ENCODE peak calls at places on chromosomes 3 and 15, in eight cellular contexts. One of them, this sample, is unnamed.

GRCh38 chr15:62771234-62771633 is 271.3 kb upstream of the TPM1 start:
- DNase-seq in AG04450: no peak
- DNase-seq in PC-3: no peak
- DNase-seq in CD8-positive, alpha-beta T cell: no peak
- DNase-seq in astrocyte of the cerebellum: no peak
- DNase-seq in endodermal cell: no peak
- DNase-seq in stomach: no peak
- DNase-seq in SK-N-MC: no peak
- DNase-seq in this sample: no peak

GRCh38 chr3:128297401-128298138 is 144.3 kb downstream of the EEFSEC start:
- DNase-seq in AG04450: no peak
- DNase-seq in PC-3: peak
- DNase-seq in CD8-positive, alpha-beta T cell: no peak
- DNase-seq in astrocyte of the cerebellum: no peak
- DNase-seq in endodermal cell: peak
- DNase-seq in stomach: peak
- DNase-seq in SK-N-MC: peak
- DNase-seq in this sample: peak

GRCh38 chr15:84643838-84644237 is 10.2 kb downstream of the WDR73 start:
- DNase-seq in AG04450: no peak
- DNase-seq in PC-3: no peak
- DNase-seq in CD8-positive, alpha-beta T cell: no peak
- DNase-seq in astrocyte of the cerebellum: no peak
- DNase-seq in endodermal cell: no peak
- DNase-seq in stomach: no peak
- DNase-seq in SK-N-MC: no peak
- DNase-seq in this sample: no peak

GRCh38 chr3:48716508-48716981 is 476 bp downstream of the IP6K2 start:
- DNase-seq in AG04450: no peak
- DNase-seq in PC-3: no peak
- DNase-seq in CD8-positive, alpha-beta T cell: peak
- DNase-seq in astrocyte of the cerebellum: no peak
- DNase-seq in endodermal cell: peak
- DNase-seq in stomach: no peak
- DNase-seq in SK-N-MC: no peak
- DNase-seq in this sample: no peak

GRCh38 chr3:135047061-135047460 is 252.0 kb downstream of the EPHB1 start:
- DNase-seq in AG04450: no peak
- DNase-seq in PC-3: no peak
- DNase-seq in CD8-positive, alpha-beta T cell: no peak
- DNase-seq in astrocyte of the cerebellum: no peak
- DNase-seq in endodermal cell: peak
- DNase-seq in stomach: no peak
- DNase-seq in SK-N-MC: no peak
- DNase-seq in this sample: no peak

GRCh38 chr15:86879250-86880229 is 799.9 kb downstream of the AGBL1 start:
- DNase-seq in AG04450: no peak
- DNase-seq in PC-3: peak
- DNase-seq in CD8-positive, alpha-beta T cell: no peak
- DNase-seq in astrocyte of the cerebellum: no peak
- DNase-seq in endodermal cell: no peak
- DNase-seq in stomach: no peak
- DNase-seq in SK-N-MC: no peak
- DNase-seq in this sample: no peak

GRCh38 chr3:134355416-134355815 is 18.8 kb downstream of the AMOTL2 start:
- DNase-seq in AG04450: no peak
- DNase-seq in PC-3: no peak
- DNase-seq in CD8-positive, alpha-beta T cell: no peak
- DNase-seq in astrocyte of the cerebellum: no peak
- DNase-seq in endodermal cell: peak
- DNase-seq in stomach: no peak
- DNase-seq in SK-N-MC: no peak
- DNase-seq in this sample: no peak

GRCh38 chr3:78988324-78988723 is 779.5 kb downstream of the ROBO1 start:
- DNase-seq in AG04450: no peak
- DNase-seq in PC-3: peak
- DNase-seq in CD8-positive, alpha-beta T cell: no peak
- DNase-seq in astrocyte of the cerebellum: no peak
- DNase-seq in endodermal cell: no peak
- DNase-seq in stomach: no peak
- DNase-seq in SK-N-MC: no peak
- DNase-seq in this sample: peak

GRCh38 chr3:38649500-38650247 is at the start of gene SCN5A:
- DNase-seq in AG04450: no peak
- DNase-seq in PC-3: peak
- DNase-seq in CD8-positive, alpha-beta T cell: peak
- DNase-seq in astrocyte of the cerebellum: no peak
- DNase-seq in endodermal cell: peak
- DNase-seq in stomach: peak
- DNase-seq in SK-N-MC: no peak
- DNase-seq in this sample: peak

GRCh38 chr3:126476166-126476975 is 680 bp upstream of the ZXDC start:
- DNase-seq in AG04450: no peak
- DNase-seq in PC-3: peak
- DNase-seq in CD8-positive, alpha-beta T cell: no peak
- DNase-seq in astrocyte of the cerebellum: no peak
- DNase-seq in endodermal cell: no peak
- DNase-seq in stomach: peak
- DNase-seq in SK-N-MC: no peak
- DNase-seq in this sample: peak
- H3K4me3 ChIP-seq in AG04450: peak
- H3K4me3 ChIP-seq in PC-3: peak
- H3K4me3 ChIP-seq in CD8-positive, alpha-beta T cell: peak
- H3K4me3 ChIP-seq in astrocyte of the cerebellum: peak
- H3K4me3 ChIP-seq in endodermal cell: peak
- H3K4me3 ChIP-seq in stomach: peak
- H3K4me3 ChIP-seq in SK-N-MC: peak
- H3K4me3 ChIP-seq in this sample: peak

DNA sequence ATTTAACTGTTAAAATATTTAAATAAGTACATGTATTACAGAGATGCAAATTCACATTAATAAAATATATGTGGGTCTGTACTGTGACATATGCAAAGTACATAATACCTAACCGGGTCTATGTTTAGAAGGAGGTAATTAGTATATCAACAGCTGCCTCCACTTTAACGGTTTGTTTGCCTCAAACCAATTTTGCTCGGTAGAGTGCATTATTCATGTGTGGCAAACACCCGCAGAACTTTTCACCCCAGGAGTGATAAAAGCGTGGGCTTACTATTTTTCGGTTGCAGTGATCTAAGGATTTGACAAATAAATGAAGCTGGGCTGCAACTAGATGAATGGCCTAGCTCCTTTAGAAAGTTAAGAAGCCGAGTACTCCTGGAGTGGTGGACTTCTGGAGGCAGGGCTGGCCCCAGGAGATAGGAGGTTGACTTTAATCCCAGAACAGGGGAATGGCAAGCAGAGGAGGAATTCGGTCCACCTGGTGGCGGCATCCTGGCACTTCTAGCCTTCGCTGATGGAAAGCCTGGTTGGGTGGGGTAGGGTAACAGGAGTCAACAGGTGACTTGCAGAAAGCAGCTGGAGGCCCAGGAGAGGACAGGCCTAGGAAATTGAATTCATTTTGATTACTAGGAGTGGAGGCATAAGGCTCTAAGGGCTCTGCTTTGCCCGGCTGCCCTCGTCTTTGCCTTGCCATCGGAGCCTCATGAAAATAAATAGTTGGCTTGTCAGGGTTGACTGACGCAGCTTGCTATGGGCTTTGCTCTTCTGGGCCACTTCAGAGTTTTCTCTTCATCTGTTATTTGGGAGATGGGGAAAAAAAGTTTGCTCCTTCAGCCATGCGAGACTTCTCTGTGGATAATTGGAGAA is 2.4 kb downstream of the SLCO3A1 start:
- DNase-seq in AG04450: no peak
- DNase-seq in PC-3: peak
- DNase-seq in CD8-positive, alpha-beta T cell: no peak
- DNase-seq in astrocyte of the cerebellum: no peak
- DNase-seq in endodermal cell: peak
- DNase-seq in stomach: peak
- DNase-seq in SK-N-MC: no peak
- DNase-seq in this sample: peak
- H3K4me3 ChIP-seq in AG04450: no peak
- H3K4me3 ChIP-seq in PC-3: no peak
- H3K4me3 ChIP-seq in CD8-positive, alpha-beta T cell: no peak
- H3K4me3 ChIP-seq in astrocyte of the cerebellum: no peak
- H3K4me3 ChIP-seq in endodermal cell: no peak
- H3K4me3 ChIP-seq in stomach: peak
- H3K4me3 ChIP-seq in SK-N-MC: peak
- H3K4me3 ChIP-seq in this sample: no peak

GRCh38 chr15:81133782-81134461 is at the start of gene CFAP161:
- DNase-seq in AG04450: peak
- DNase-seq in PC-3: no peak
- DNase-seq in CD8-positive, alpha-beta T cell: peak
- DNase-seq in astrocyte of the cerebellum: peak
- DNase-seq in endodermal cell: peak
- DNase-seq in stomach: peak
- DNase-seq in SK-N-MC: no peak
- DNase-seq in this sample: peak
- H3K4me3 ChIP-seq in AG04450: peak
- H3K4me3 ChIP-seq in PC-3: no peak
- H3K4me3 ChIP-seq in CD8-positive, alpha-beta T cell: peak
- H3K4me3 ChIP-seq in astrocyte of the cerebellum: peak
- H3K4me3 ChIP-seq in endodermal cell: peak
- H3K4me3 ChIP-seq in stomach: peak
- H3K4me3 ChIP-seq in SK-N-MC: no peak
- H3K4me3 ChIP-seq in this sample: peak

DNA sequence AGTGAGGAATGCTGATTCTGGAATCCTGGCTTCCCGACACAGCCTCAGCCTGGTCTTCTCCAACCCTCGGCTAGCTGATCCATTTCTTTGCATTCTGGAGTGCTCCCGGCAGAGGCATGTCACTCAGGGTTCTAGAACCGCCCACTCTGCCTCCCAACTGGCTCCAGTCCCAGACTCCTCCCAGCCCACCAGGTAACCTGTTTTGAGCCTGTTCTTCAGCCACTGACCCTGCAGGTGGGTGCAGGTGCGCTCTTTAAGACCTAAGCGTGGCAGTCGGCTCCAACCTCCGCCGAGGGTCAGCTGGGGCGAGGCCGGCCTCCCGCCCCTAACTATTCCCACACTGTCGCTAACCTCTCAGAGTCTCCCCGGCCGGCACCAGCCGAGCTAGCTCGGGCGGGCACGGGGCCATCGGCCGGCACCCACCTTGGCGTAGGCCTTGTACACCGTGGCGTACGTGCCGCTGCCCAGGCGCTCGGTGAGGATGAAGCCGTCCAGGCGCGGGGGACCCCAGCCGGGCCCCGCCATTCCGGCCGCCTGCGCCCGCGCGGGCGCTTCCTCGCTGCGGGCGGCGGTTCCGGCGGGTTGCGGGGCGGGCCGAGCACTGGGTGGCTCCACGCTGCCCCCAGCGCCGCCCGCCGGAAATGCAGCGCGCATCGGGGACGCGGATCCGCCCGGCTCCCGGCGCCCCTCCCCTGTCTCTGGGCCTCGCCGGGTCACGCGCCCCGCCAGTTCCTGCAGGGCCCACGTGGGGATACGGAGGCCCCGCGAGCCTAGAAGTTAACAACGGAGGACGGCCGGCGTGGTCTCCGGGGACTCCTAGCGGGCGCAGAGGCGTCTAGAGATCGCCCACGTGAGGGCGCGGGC is at the start of gene ULK3:
- DNase-seq in AG04450: peak
- DNase-seq in PC-3: peak
- DNase-seq in CD8-positive, alpha-beta T cell: peak
- DNase-seq in astrocyte of the cerebellum: peak
- DNase-seq in endodermal cell: peak
- DNase-seq in stomach: peak
- DNase-seq in SK-N-MC: no peak
- DNase-seq in this sample: peak
- H3K4me3 ChIP-seq in AG04450: peak
- H3K4me3 ChIP-seq in PC-3: peak
- H3K4me3 ChIP-seq in CD8-positive, alpha-beta T cell: peak
- H3K4me3 ChIP-seq in astrocyte of the cerebellum: peak
- H3K4me3 ChIP-seq in endodermal cell: peak
- H3K4me3 ChIP-seq in stomach: peak
- H3K4me3 ChIP-seq in SK-N-MC: peak
- H3K4me3 ChIP-seq in this sample: peak

DNA sequence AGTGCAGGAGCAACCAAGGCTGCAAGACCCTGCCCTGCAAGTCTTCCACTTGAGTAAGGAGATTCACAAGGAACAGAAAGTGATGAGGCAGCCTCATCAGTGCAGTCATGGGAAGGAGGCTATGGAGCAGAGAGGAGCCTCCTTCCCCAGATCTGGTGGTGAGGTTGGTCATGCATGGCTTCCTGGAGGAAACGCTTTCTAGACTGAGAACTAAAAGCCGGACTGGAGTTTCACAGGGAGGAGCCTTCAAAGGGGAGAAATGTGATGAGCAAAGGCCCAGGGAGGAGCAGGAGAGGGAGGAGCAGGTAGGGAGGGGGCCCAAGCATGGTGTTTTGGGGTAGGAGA is 139.9 kb downstream of the SRGAP3 start:
- DNase-seq in AG04450: no peak
- DNase-seq in PC-3: no peak
- DNase-seq in CD8-positive, alpha-beta T cell: no peak
- DNase-seq in astrocyte of the cerebellum: no peak
- DNase-seq in endodermal cell: no peak
- DNase-seq in stomach: no peak
- DNase-seq in SK-N-MC: no peak
- DNase-seq in this sample: no peak
- H3K4me3 ChIP-seq in AG04450: no peak
- H3K4me3 ChIP-seq in PC-3: no peak
- H3K4me3 ChIP-seq in CD8-positive, alpha-beta T cell: no peak
- H3K4me3 ChIP-seq in astrocyte of the cerebellum: no peak
- H3K4me3 ChIP-seq in endodermal cell: no peak
- H3K4me3 ChIP-seq in stomach: no peak
- H3K4me3 ChIP-seq in SK-N-MC: no peak
- H3K4me3 ChIP-seq in this sample: no peak

DNA sequence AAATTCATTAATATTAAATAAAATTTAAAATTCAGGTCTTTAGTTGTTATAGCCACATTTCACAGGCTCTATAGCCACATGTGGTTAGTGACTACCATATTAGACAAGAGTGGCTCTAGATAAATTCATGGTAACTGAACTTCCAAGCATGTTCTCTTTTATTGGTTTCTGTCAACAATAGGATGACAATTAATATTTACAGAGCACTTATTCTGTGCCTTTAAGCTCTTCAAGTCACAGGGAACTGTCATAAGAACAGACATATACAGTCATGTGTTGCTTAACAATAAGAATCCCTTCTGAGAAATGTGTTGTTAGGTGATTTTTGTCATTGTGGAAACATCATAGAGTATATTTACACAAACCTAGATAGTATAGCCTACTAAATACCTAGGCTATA is 38.8 kb upstream of the SLC25A36 start:
- DNase-seq in AG04450: no peak
- DNase-seq in PC-3: no peak
- DNase-seq in CD8-positive, alpha-beta T cell: no peak
- DNase-seq in astrocyte of the cerebellum: no peak
- DNase-seq in endodermal cell: no peak
- DNase-seq in stomach: no peak
- DNase-seq in SK-N-MC: no peak
- DNase-seq in this sample: no peak
- H3K4me3 ChIP-seq in AG04450: no peak
- H3K4me3 ChIP-seq in PC-3: no peak
- H3K4me3 ChIP-seq in CD8-positive, alpha-beta T cell: no peak
- H3K4me3 ChIP-seq in astrocyte of the cerebellum: no peak
- H3K4me3 ChIP-seq in endodermal cell: no peak
- H3K4me3 ChIP-seq in stomach: no peak
- H3K4me3 ChIP-seq in SK-N-MC: no peak
- H3K4me3 ChIP-seq in this sample: no peak

GRCh38 chr15:43948691-43949325 is 122.0 kb downstream of the WDR76 start:
- DNase-seq in AG04450: no peak
- DNase-seq in PC-3: no peak
- DNase-seq in CD8-positive, alpha-beta T cell: no peak
- DNase-seq in astrocyte of the cerebellum: no peak
- DNase-seq in endodermal cell: no peak
- DNase-seq in stomach: no peak
- DNase-seq in SK-N-MC: no peak
- DNase-seq in this sample: no peak
- H3K4me3 ChIP-seq in AG04450: no peak
- H3K4me3 ChIP-seq in PC-3: no peak
- H3K4me3 ChIP-seq in CD8-positive, alpha-beta T cell: no peak
- H3K4me3 ChIP-seq in astrocyte of the cerebellum: no peak
- H3K4me3 ChIP-seq in endodermal cell: no peak
- H3K4me3 ChIP-seq in stomach: no peak
- H3K4me3 ChIP-seq in SK-N-MC: no peak
- H3K4me3 ChIP-seq in this sample: no peak